ENCODE peak calls at places on chromosomes 11 and 22, in seven cellular contexts. P, F, I, K, Z, A and J are unnamed samples.

GRCh38 chr11:12182650-12183511 is 72.5 kb downstream of the MICAL2 start:
- DNase-seq in P (no peak), F (peak; percentile 52), I (peak; percentile 47), K (no peak), Z (peak; percentile 90), A (peak; percentile 87), J (no peak)

GRCh38 chr11:3231550-3231850 is 717 bp downstream of the MRGPRE start:
- DNase-seq in P (no peak), F (no peak), I (no peak), K (no peak), Z (no peak), A (no peak), J (no peak)

GRCh38 chr22:37059876-37060449 is 8.4 kb downstream of the KCTD17 start:
- DNase-seq in P (no peak), F (no peak), I (no peak), K (no peak), Z (no peak), A (no peak), J (no peak)

GRCh38 chr22:25563757-25564319 is 637 bp upstream of the GRK3 start:
- DNase-seq in P (peak; percentile 28), F (peak; percentile 19), I (peak; percentile 41), K (peak; percentile 34), Z (no peak), A (no peak), J (no peak)

GRCh38 chr11:27218498-27219038 is 144.4 kb downstream of the CCDC34 start:
- DNase-seq in P (no peak), F (no peak), I (no peak), K (no peak), Z (no peak), A (no peak), J (no peak)

GRCh38 chr11:10604340-10604748 is 35.9 kb upstream of the LYVE1 start:
- DNase-seq in P (peak; percentile 20), F (no peak), I (peak; percentile 35), K (peak; percentile 53), Z (no peak), A (peak; percentile 57), J (no peak)

GRCh38 chr22:39182478-39183030 is 30.1 kb upstream of the CBX7 start:
- DNase-seq in P (no peak), F (no peak), I (no peak), K (no peak), Z (no peak), A (no peak), J (no peak)

GRCh38 chr11:65129649-65130441 is 4.5 kb downstream of the SYVN1 start:
- DNase-seq in P (no peak), F (no peak), I (no peak), K (no peak), Z (no peak), A (no peak), J (no peak)

GRCh38 chr22:32476286-32476685 is 1.7 kb downstream of the FBXO7 start:
- DNase-seq in P (no peak), F (no peak), I (no peak), K (no peak), Z (no peak), A (no peak), J (no peak)

GRCh38 chr11:65426839-65427690 is 4.5 kb downstream of the NEAT1 start:
- DNase-seq in P (peak; percentile 70), F (peak; percentile 79), I (peak; percentile 74), K (peak; percentile 55), Z (no peak), A (peak; percentile 36), J (peak; percentile 16)

GRCh38 chr11:104830080-104830479 is 68.2 kb downstream of the CASP12 start:
- DNase-seq in P (no peak), F (no peak), I (no peak), K (no peak), Z (no peak), A (no peak), J (no peak)

GRCh38 chr22:20191803-20192202 is 40.9 kb upstream of the CCDC188 start:
- DNase-seq in P (no peak), F (no peak), I (no peak), K (no peak), Z (no peak), A (no peak), J (no peak)

GRCh38 chr22:38249301-38249700 is 23.5 kb downstream of the TMEM184B start:
- DNase-seq in P (no peak), F (no peak), I (no peak), K (no peak), Z (no peak), A (no peak), J (no peak)

GRCh38 chr22:27730649-27731433 is 70.7 kb downstream of the MN1 start:
- DNase-seq in P (no peak), F (no peak), I (no peak), K (no peak), Z (peak; percentile 42), A (no peak), J (no peak)

GRCh38 chr11:12778506-12778905 is 104.3 kb downstream of the TEAD1 start:
- DNase-seq in P (no peak), F (no peak), I (no peak), K (no peak), Z (no peak), A (no peak), J (no peak)

GRCh38 chr22:36606114-36606513 is 77.1 kb upstream of the EIF3D start:
- DNase-seq in P (no peak), F (peak; percentile 62), I (no peak), K (no peak), Z (no peak), A (no peak), J (no peak)

GRCh38 chr11:93481279-93481678 is 61.9 kb downstream of the SMCO4 start:
- DNase-seq in P (peak; percentile 76), F (no peak), I (no peak), K (no peak), Z (no peak), A (no peak), J (no peak)

GRCh38 chr22:48581821-48582469 is 1245.7 kb downstream of the BRD1 start:
- DNase-seq in P (no peak), F (no peak), I (no peak), K (no peak), Z (no peak), A (no peak), J (no peak)

GRCh38 chr11:87878373-87878779 is 296.9 kb downstream of the RAB38 start:
- DNase-seq in P (peak; percentile 17), F (no peak), I (peak; percentile 57), K (peak; percentile 11), Z (peak; percentile 36), A (peak; percentile 20), J (no peak)
- TF ChIP-seq CTCF in P (no peak), F (peak; percentile 16), I (peak; percentile 75), K (peak; percentile 43), Z (peak; percentile 66), A (peak; percentile 49), J (no peak)

DNA sequence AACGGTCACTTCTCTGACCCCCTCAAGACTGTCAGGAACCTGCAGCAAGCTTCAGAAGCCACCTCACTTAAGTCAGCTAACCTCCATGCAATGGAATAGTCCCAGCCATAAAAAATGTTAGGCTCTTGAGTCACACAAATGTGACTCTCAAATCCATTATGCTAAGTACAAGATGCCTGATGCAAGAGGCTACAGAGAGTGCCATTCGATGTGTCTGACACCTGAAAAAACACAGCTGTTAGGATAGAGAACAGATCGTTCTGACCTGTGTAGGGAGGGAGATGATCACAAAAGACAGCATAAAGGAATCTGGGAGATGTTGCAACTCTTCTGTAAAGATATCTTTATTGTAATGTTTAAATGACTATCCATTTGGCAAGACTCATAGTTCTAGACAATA is 712.4 kb downstream of the TBC1D22A start:
- DNase-seq in P (no peak), F (no peak), I (no peak), K (peak; percentile 22), Z (no peak), A (no peak), J (no peak)
- H3K9me3 ChIP-seq in P (no peaks in the 10 kb centered on the region), F (no peaks in the 10 kb centered on the region), I (no peaks in the 10 kb centered on the region), K (no peaks in the 10 kb centered on the region), Z (no peaks in the 10 kb centered on the region), A (no peaks in the 10 kb centered on the region), J (no peaks in the 10 kb centered on the region)

DNA sequence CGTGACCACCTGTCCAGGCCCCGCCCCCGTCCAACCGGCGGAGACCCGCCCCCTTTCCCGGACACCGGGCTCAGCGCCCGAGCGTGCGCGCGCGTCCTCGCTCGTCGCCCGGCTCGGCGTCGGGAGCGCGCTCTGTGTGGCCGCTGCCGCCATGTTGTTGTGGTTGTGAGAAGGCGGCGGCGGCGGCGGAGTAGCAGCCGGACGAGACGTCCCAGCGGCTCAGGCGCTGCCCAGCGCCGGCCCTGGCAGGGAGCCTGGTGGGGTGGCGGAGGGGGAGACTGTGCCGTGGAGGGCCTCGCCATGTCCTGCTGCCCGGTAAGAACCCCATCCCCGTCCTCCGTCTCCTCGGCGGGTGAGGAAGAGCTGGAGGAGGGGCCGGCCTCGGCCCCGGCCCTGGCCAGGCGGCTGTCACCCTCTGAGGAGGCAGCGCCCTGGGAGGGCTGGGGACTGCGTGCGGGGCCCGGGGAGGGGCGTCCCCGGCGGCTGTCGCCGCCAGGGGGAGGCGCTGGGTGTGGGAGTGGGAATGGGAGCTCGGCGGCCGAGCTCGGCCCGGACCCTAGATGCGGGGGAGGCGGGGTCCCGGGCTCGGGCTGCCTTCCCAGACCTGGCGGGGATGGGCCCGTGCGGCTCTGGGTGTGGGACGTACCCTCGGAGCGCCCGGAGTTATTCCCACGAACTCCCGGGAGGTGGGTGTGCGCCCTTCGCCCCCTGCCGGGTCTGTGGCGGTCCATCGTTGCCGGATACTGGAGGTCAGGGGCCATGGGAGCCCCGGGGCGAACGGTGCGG is at the start of gene MTMR3:
- DNase-seq in P (peak; percentile 98), F (peak; percentile 94), I (peak; percentile 98), K (peak; percentile 94), Z (peak; percentile 95), A (peak; percentile 92), J (peak; percentile 92)
- TF ChIP-seq CTCF in P (peak; percentile 35), F (peak; percentile 35), I (peak; percentile 54), K (peak; percentile 70), Z (peak; percentile 40), A (peak; percentile 38), J (peak; percentile 51)

GRCh38 chr11:35063453-35063852 is 75.5 kb upstream of the CD44 start:
- DNase-seq in P (no peak), F (no peak), I (no peak), K (no peak), Z (no peak), A (no peak), J (no peak)

GRCh38 chr11:35064114-35064800 is 74.7 kb upstream of the CD44 start:
- DNase-seq in P (no peak), F (no peak), I (no peak), K (no peak), Z (no peak), A (no peak), J (no peak)

GRCh38 chr11:35066029-35066428 is 72.9 kb upstream of the CD44 start:
- DNase-seq in P (no peak), F (no peak), I (no peak), K (no peak), Z (no peak), A (no peak), J (no peak)

GRCh38 chr11:35065566-35065965 is 73.4 kb upstream of the CD44 start:
- DNase-seq in P (no peak), F (no peak), I (no peak), K (no peak), Z (no peak), A (peak; percentile 79), J (no peak)

GRCh38 chr11:35066783-35067476 is 72.0 kb upstream of the CD44 start:
- DNase-seq in P (no peak), F (no peak), I (no peak), K (no peak), Z (no peak), A (no peak), J (no peak)
- H3K9me3 ChIP-seq in P (no peaks in the 10 kb centered on the region), F (no peaks in the 10 kb centered on the region), I (no peaks in the 10 kb centered on the region), K (no peaks in the 10 kb centered on the region), Z (no peaks in the 10 kb centered on the region), A (no peaks in the 10 kb centered on the region), J (peaks cover 9% of the 10 kb centered on the region)